ENCODE peak calls at places on chromosomes 12 and 14, in five cellular contexts. One of them, this sample, is unnamed.

GRCh38 chr14:104093366-104094055 is 8.0 kb downstream of the ASPG start:
- DNase-seq in amniotic stem cell: no peak
- DNase-seq in EL: no peak
- DNase-seq in anterior cingulate cortex: no peak
- DNase-seq in activated CD4-positive, alpha-beta T cell treated with anti-CD3 and anti-CD28 coated beads, Interleukin-2, amount 50 U/mL, for 24 hours: no peak
- DNase-seq in this sample: no peak

GRCh38 chr12:60265741-60266140 is 669.9 kb downstream of the SLC16A7 start:
- DNase-seq in EL: no peak
- DNase-seq in activated CD4-positive, alpha-beta T cell treated with anti-CD3 and anti-CD28 coated beads, Interleukin-2, amount 50 U/mL, for 24 hours: no peak
- DNase-seq in amniotic stem cell: no peak
- DNase-seq in anterior cingulate cortex: no peak
- DNase-seq in this sample: no peak

GRCh38 chr14:89673499-89674225 is 256.6 kb upstream of the FOXN3 start:
- DNase-seq in anterior cingulate cortex: no peak
- DNase-seq in EL: peak
- DNase-seq in amniotic stem cell: peak
- DNase-seq in activated CD4-positive, alpha-beta T cell treated with anti-CD3 and anti-CD28 coated beads, Interleukin-2, amount 50 U/mL, for 24 hours: no peak
- DNase-seq in this sample: no peak

GRCh38 chr12:43540474-43540873 is 11.5 kb downstream of the ADAMTS20 start:
- DNase-seq in amniotic stem cell: no peak
- DNase-seq in anterior cingulate cortex: no peak
- DNase-seq in EL: no peak
- DNase-seq in activated CD4-positive, alpha-beta T cell treated with anti-CD3 and anti-CD28 coated beads, Interleukin-2, amount 50 U/mL, for 24 hours: no peak
- DNase-seq in this sample: no peak

GRCh38 chr14:61671086-61671485 is 24.2 kb upstream of the HIF1A start:
- DNase-seq in amniotic stem cell: no peak
- DNase-seq in anterior cingulate cortex: no peak
- DNase-seq in EL: no peak
- DNase-seq in activated CD4-positive, alpha-beta T cell treated with anti-CD3 and anti-CD28 coated beads, Interleukin-2, amount 50 U/mL, for 24 hours: peak
- DNase-seq in this sample: peak

GRCh38 chr12:1297639-1298038 is 296.7 kb downstream of the FBXL14 start:
- DNase-seq in activated CD4-positive, alpha-beta T cell treated with anti-CD3 and anti-CD28 coated beads, Interleukin-2, amount 50 U/mL, for 24 hours: no peak
- DNase-seq in anterior cingulate cortex: no peak
- DNase-seq in EL: peak
- DNase-seq in amniotic stem cell: no peak
- DNase-seq in this sample: no peak

GRCh38 chr14:37466623-37467088 is 128.4 kb downstream of the FOXA1 start:
- DNase-seq in amniotic stem cell: no peak
- DNase-seq in EL: no peak
- DNase-seq in anterior cingulate cortex: no peak
- DNase-seq in activated CD4-positive, alpha-beta T cell treated with anti-CD3 and anti-CD28 coated beads, Interleukin-2, amount 50 U/mL, for 24 hours: no peak
- DNase-seq in this sample: no peak

GRCh38 chr14:34604990-34605389 is 25.0 kb downstream of the SNX6 start:
- DNase-seq in anterior cingulate cortex: no peak
- DNase-seq in amniotic stem cell: no peak
- DNase-seq in EL: no peak
- DNase-seq in activated CD4-positive, alpha-beta T cell treated with anti-CD3 and anti-CD28 coated beads, Interleukin-2, amount 50 U/mL, for 24 hours: no peak
- DNase-seq in this sample: no peak

GRCh38 chr12:95215925-95216324 is 1.3 kb downstream of the FGD6 start:
- DNase-seq in anterior cingulate cortex: no peak
- DNase-seq in activated CD4-positive, alpha-beta T cell treated with anti-CD3 and anti-CD28 coated beads, Interleukin-2, amount 50 U/mL, for 24 hours: no peak
- DNase-seq in EL: peak
- DNase-seq in amniotic stem cell: no peak
- DNase-seq in this sample: no peak

GRCh38 chr14:99331796-99332195 is 59.8 kb upstream of the BCL11B start:
- DNase-seq in activated CD4-positive, alpha-beta T cell treated with anti-CD3 and anti-CD28 coated beads, Interleukin-2, amount 50 U/mL, for 24 hours: no peak
- DNase-seq in amniotic stem cell: no peak
- DNase-seq in EL: no peak
- DNase-seq in anterior cingulate cortex: no peak
- DNase-seq in this sample: no peak

GRCh38 chr14:22314183-22314820 is 274.7 kb downstream of the DAD1 start:
- DNase-seq in amniotic stem cell: no peak
- DNase-seq in anterior cingulate cortex: no peak
- DNase-seq in EL: peak
- DNase-seq in activated CD4-positive, alpha-beta T cell treated with anti-CD3 and anti-CD28 coated beads, Interleukin-2, amount 50 U/mL, for 24 hours: peak
- DNase-seq in this sample: peak

GRCh38 chr14:63524537-63525155 is 18.5 kb downstream of the PPP2R5E start:
- DNase-seq in amniotic stem cell: no peak
- DNase-seq in anterior cingulate cortex: no peak
- DNase-seq in activated CD4-positive, alpha-beta T cell treated with anti-CD3 and anti-CD28 coated beads, Interleukin-2, amount 50 U/mL, for 24 hours: no peak
- DNase-seq in EL: no peak
- DNase-seq in this sample: no peak

GRCh38 chr12:54935235-54935951 is 49.2 kb downstream of the TESPA1 start:
- DNase-seq in activated CD4-positive, alpha-beta T cell treated with anti-CD3 and anti-CD28 coated beads, Interleukin-2, amount 50 U/mL, for 24 hours: peak
- DNase-seq in amniotic stem cell: peak
- DNase-seq in anterior cingulate cortex: no peak
- DNase-seq in EL: peak
- DNase-seq in this sample: peak

GRCh38 chr14:52071675-52072074 is 2.8 kb upstream of the NID2 start:
- DNase-seq in anterior cingulate cortex: no peak
- DNase-seq in activated CD4-positive, alpha-beta T cell treated with anti-CD3 and anti-CD28 coated beads, Interleukin-2, amount 50 U/mL, for 24 hours: no peak
- DNase-seq in EL: peak
- DNase-seq in amniotic stem cell: no peak
- DNase-seq in this sample: no peak

GRCh38 chr12:48966177-48966890 is 5.2 kb downstream of the WNT10B start:
- DNase-seq in anterior cingulate cortex: no peak
- DNase-seq in EL: no peak
- DNase-seq in amniotic stem cell: no peak
- DNase-seq in activated CD4-positive, alpha-beta T cell treated with anti-CD3 and anti-CD28 coated beads, Interleukin-2, amount 50 U/mL, for 24 hours: no peak
- DNase-seq in this sample: no peak

GRCh38 chr14:76829016-76829365 is 2.8 kb downstream of the LRRC74A start:
- DNase-seq in anterior cingulate cortex: peak
- DNase-seq in activated CD4-positive, alpha-beta T cell treated with anti-CD3 and anti-CD28 coated beads, Interleukin-2, amount 50 U/mL, for 24 hours: no peak
- DNase-seq in EL: no peak
- DNase-seq in amniotic stem cell: no peak
- DNase-seq in this sample: no peak

GRCh38 chr14:69493791-69494190 is 9.3 kb downstream of the PLEKHD1 start:
- DNase-seq in anterior cingulate cortex: no peak
- DNase-seq in activated CD4-positive, alpha-beta T cell treated with anti-CD3 and anti-CD28 coated beads, Interleukin-2, amount 50 U/mL, for 24 hours: no peak
- DNase-seq in amniotic stem cell: no peak
- DNase-seq in EL: no peak
- DNase-seq in this sample: no peak

GRCh38 chr14:76876076-76876475 is 49.9 kb downstream of the LRRC74A start:
- DNase-seq in activated CD4-positive, alpha-beta T cell treated with anti-CD3 and anti-CD28 coated beads, Interleukin-2, amount 50 U/mL, for 24 hours: peak
- DNase-seq in anterior cingulate cortex: no peak
- DNase-seq in EL: peak
- DNase-seq in amniotic stem cell: peak
- DNase-seq in this sample: peak

GRCh38 chr12:117559978-117560377 is 198.6 kb upstream of the NOS1 start:
- DNase-seq in amniotic stem cell: no peak
- DNase-seq in anterior cingulate cortex: no peak
- DNase-seq in activated CD4-positive, alpha-beta T cell treated with anti-CD3 and anti-CD28 coated beads, Interleukin-2, amount 50 U/mL, for 24 hours: no peak
- DNase-seq in EL: no peak
- DNase-seq in this sample: no peak

GRCh38 chr12:23534196-23534595 is 415.3 kb downstream of the SOX5 start:
- DNase-seq in anterior cingulate cortex: no peak
- DNase-seq in EL: no peak
- DNase-seq in activated CD4-positive, alpha-beta T cell treated with anti-CD3 and anti-CD28 coated beads, Interleukin-2, amount 50 U/mL, for 24 hours: no peak
- DNase-seq in amniotic stem cell: no peak
- DNase-seq in this sample: no peak

This sample was measured in GM13977.